ENCODE peak calls at places on chromosomes 12 and 14, in ten cellular contexts. One of them, this sample, is unnamed.

GRCh38 chr12:96985515-96986362 is 78.7 kb downstream of the NEDD1 start:
- DNase-seq in HS-27A: no peak
- DNase-seq in retinal pigment epithelial cell: no peak
- DNase-seq in HEK293T: peak; percentile 68
- DNase-seq in A549: peak; percentile 19
- DNase-seq in GM20000: peak; percentile 79
- DNase-seq in caudate nucleus: no peak
- DNase-seq in activated naive CD4-positive, alpha-beta T cell: no peak
- DNase-seq in activated CD4-positive, alpha-beta T cell treated with anti-CD3 and anti-CD28 coated beads for 4 hours: peak; percentile 33
- DNase-seq in endodermal cell: peak; percentile 89
- DNase-seq in this sample: no peak

GRCh38 chr14:91021115-91021514 is 39.3 kb downstream of the RPS6KA5 start:
- DNase-seq in HS-27A: no peak
- DNase-seq in retinal pigment epithelial cell: no peak
- DNase-seq in HEK293T: no peak
- DNase-seq in A549: no peak
- DNase-seq in GM20000: no peak
- DNase-seq in caudate nucleus: no peak
- DNase-seq in activated naive CD4-positive, alpha-beta T cell: no peak
- DNase-seq in activated CD4-positive, alpha-beta T cell treated with anti-CD3 and anti-CD28 coated beads for 4 hours: no peak
- DNase-seq in endodermal cell: no peak
- DNase-seq in this sample: no peak

GRCh38 chr14:58667900-58668299 is 30.1 kb downstream of the DACT1 start:
- DNase-seq in HS-27A: no peak
- DNase-seq in retinal pigment epithelial cell: no peak
- DNase-seq in HEK293T: no peak
- DNase-seq in A549: no peak
- DNase-seq in GM20000: no peak
- DNase-seq in caudate nucleus: no peak
- DNase-seq in activated naive CD4-positive, alpha-beta T cell: no peak
- DNase-seq in activated CD4-positive, alpha-beta T cell treated with anti-CD3 and anti-CD28 coated beads for 4 hours: no peak
- DNase-seq in endodermal cell: no peak
- DNase-seq in this sample: no peak

GRCh38 chr12:64180951-64181350 is 41.1 kb downstream of the KICS2 start:
- DNase-seq in HS-27A: peak; percentile 42
- DNase-seq in retinal pigment epithelial cell: no peak
- DNase-seq in HEK293T: no peak
- DNase-seq in A549: no peak
- DNase-seq in GM20000: no peak
- DNase-seq in caudate nucleus: no peak
- DNase-seq in activated naive CD4-positive, alpha-beta T cell: no peak
- DNase-seq in activated CD4-positive, alpha-beta T cell treated with anti-CD3 and anti-CD28 coated beads for 4 hours: no peak
- DNase-seq in endodermal cell: no peak
- DNase-seq in this sample: no peak

GRCh38 chr12:8603858-8604257 is 8.8 kb downstream of the AICDA start:
- DNase-seq in HS-27A: no peak
- DNase-seq in retinal pigment epithelial cell: no peak
- DNase-seq in HEK293T: peak; percentile 16
- DNase-seq in A549: peak; percentile 28
- DNase-seq in GM20000: no peak
- DNase-seq in caudate nucleus: no peak
- DNase-seq in activated naive CD4-positive, alpha-beta T cell: no peak
- DNase-seq in activated CD4-positive, alpha-beta T cell treated with anti-CD3 and anti-CD28 coated beads for 4 hours: no peak
- DNase-seq in endodermal cell: peak; percentile 62
- DNase-seq in this sample: no peak

GRCh38 chr12:19431407-19432308 is 7.6 kb upstream of the AEBP2 start:
- DNase-seq in HS-27A: peak; percentile 35
- DNase-seq in retinal pigment epithelial cell: peak; percentile 68
- DNase-seq in HEK293T: no peak
- DNase-seq in A549: no peak
- DNase-seq in GM20000: peak; percentile 40
- DNase-seq in caudate nucleus: no peak
- DNase-seq in activated naive CD4-positive, alpha-beta T cell: no peak
- DNase-seq in activated CD4-positive, alpha-beta T cell treated with anti-CD3 and anti-CD28 coated beads for 4 hours: peak; percentile 7
- DNase-seq in endodermal cell: peak; percentile 58
- DNase-seq in this sample: no peak

GRCh38 chr12:123892853-123893252 is 79.8 kb downstream of the CCDC92 start:
- DNase-seq in HS-27A: no peak
- DNase-seq in retinal pigment epithelial cell: no peak
- DNase-seq in HEK293T: no peak
- DNase-seq in A549: no peak
- DNase-seq in GM20000: no peak
- DNase-seq in caudate nucleus: no peak
- DNase-seq in activated naive CD4-positive, alpha-beta T cell: no peak
- DNase-seq in activated CD4-positive, alpha-beta T cell treated with anti-CD3 and anti-CD28 coated beads for 4 hours: no peak
- DNase-seq in endodermal cell: no peak
- DNase-seq in this sample: no peak

GRCh38 chr12:105974738-105975137 is 164.0 kb downstream of the NUAK1 start:
- DNase-seq in HS-27A: no peak
- DNase-seq in retinal pigment epithelial cell: no peak
- DNase-seq in HEK293T: no peak
- DNase-seq in A549: no peak
- DNase-seq in GM20000: no peak
- DNase-seq in caudate nucleus: no peak
- DNase-seq in activated naive CD4-positive, alpha-beta T cell: no peak
- DNase-seq in activated CD4-positive, alpha-beta T cell treated with anti-CD3 and anti-CD28 coated beads for 4 hours: no peak
- DNase-seq in endodermal cell: no peak
- DNase-seq in this sample: no peak

GRCh38 chr12:93467351-93468007 is at the start of gene MRPL42:
- DNase-seq in HS-27A: peak; percentile 84
- DNase-seq in retinal pigment epithelial cell: peak; percentile 43
- DNase-seq in HEK293T: peak; percentile 88
- DNase-seq in A549: peak; percentile 84
- DNase-seq in GM20000: peak; percentile 79
- DNase-seq in caudate nucleus: peak; percentile 78
- DNase-seq in activated naive CD4-positive, alpha-beta T cell: peak; percentile 77
- DNase-seq in activated CD4-positive, alpha-beta T cell treated with anti-CD3 and anti-CD28 coated beads for 4 hours: peak; percentile 83
- DNase-seq in endodermal cell: peak; percentile 99
- DNase-seq in this sample: peak; percentile 82

GRCh38 chr12:57236224-57236924 is 6.9 kb downstream of the SHMT2 start:
- DNase-seq in HS-27A: no peak
- DNase-seq in retinal pigment epithelial cell: no peak
- DNase-seq in HEK293T: no peak
- DNase-seq in A549: no peak
- DNase-seq in GM20000: peak; percentile 15
- DNase-seq in caudate nucleus: no peak
- DNase-seq in activated naive CD4-positive, alpha-beta T cell: no peak
- DNase-seq in activated CD4-positive, alpha-beta T cell treated with anti-CD3 and anti-CD28 coated beads for 4 hours: no peak
- DNase-seq in endodermal cell: peak; percentile 89
- DNase-seq in this sample: no peak

GRCh38 chr14:91047174-91047753 is 13.2 kb downstream of the RPS6KA5 start:
- DNase-seq in HS-27A: no peak
- DNase-seq in retinal pigment epithelial cell: no peak
- DNase-seq in HEK293T: no peak
- DNase-seq in A549: no peak
- DNase-seq in GM20000: no peak
- DNase-seq in caudate nucleus: no peak
- DNase-seq in activated naive CD4-positive, alpha-beta T cell: no peak
- DNase-seq in activated CD4-positive, alpha-beta T cell treated with anti-CD3 and anti-CD28 coated beads for 4 hours: no peak
- DNase-seq in endodermal cell: no peak
- DNase-seq in this sample: no peak

GRCh38 chr14:26191123-26191522 is 406.7 kb downstream of the NOVA1 start:
- DNase-seq in HS-27A: no peak
- DNase-seq in retinal pigment epithelial cell: no peak
- DNase-seq in HEK293T: peak; percentile 13
- DNase-seq in A549: no peak
- DNase-seq in GM20000: no peak
- DNase-seq in caudate nucleus: no peak
- DNase-seq in activated naive CD4-positive, alpha-beta T cell: no peak
- DNase-seq in activated CD4-positive, alpha-beta T cell treated with anti-CD3 and anti-CD28 coated beads for 4 hours: no peak
- DNase-seq in endodermal cell: no peak
- DNase-seq in this sample: no peak

GRCh38 chr14:24286996-24287395 is 12.6 kb downstream of the DHRS1 start:
- DNase-seq in HS-27A: no peak
- DNase-seq in retinal pigment epithelial cell: no peak
- DNase-seq in HEK293T: no peak
- DNase-seq in A549: no peak
- DNase-seq in GM20000: no peak
- DNase-seq in caudate nucleus: no peak
- DNase-seq in activated naive CD4-positive, alpha-beta T cell: no peak
- DNase-seq in activated CD4-positive, alpha-beta T cell treated with anti-CD3 and anti-CD28 coated beads for 4 hours: no peak
- DNase-seq in endodermal cell: no peak
- DNase-seq in this sample: no peak

GRCh38 chr14:24818054-24818822 is 184.2 kb upstream of the GZMB start:
- DNase-seq in HS-27A: no peak
- DNase-seq in retinal pigment epithelial cell: no peak
- DNase-seq in HEK293T: peak; percentile 12
- DNase-seq in A549: no peak
- DNase-seq in GM20000: no peak
- DNase-seq in caudate nucleus: no peak
- DNase-seq in activated naive CD4-positive, alpha-beta T cell: no peak
- DNase-seq in activated CD4-positive, alpha-beta T cell treated with anti-CD3 and anti-CD28 coated beads for 4 hours: no peak
- DNase-seq in endodermal cell: no peak
- DNase-seq in this sample: no peak

GRCh38 chr14:97456958-97457357 is 659.8 kb downstream of the VRK1 start:
- DNase-seq in HS-27A: no peak
- DNase-seq in retinal pigment epithelial cell: no peak
- DNase-seq in HEK293T: no peak
- DNase-seq in A549: no peak
- DNase-seq in GM20000: no peak
- DNase-seq in caudate nucleus: no peak
- DNase-seq in activated naive CD4-positive, alpha-beta T cell: peak; percentile 26
- DNase-seq in activated CD4-positive, alpha-beta T cell treated with anti-CD3 and anti-CD28 coated beads for 4 hours: peak; percentile 78
- DNase-seq in endodermal cell: no peak
- DNase-seq in this sample: peak; percentile 53

GRCh38 chr12:118402251-118402650 is 25.9 kb downstream of the SUDS3 start:
- DNase-seq in HS-27A: no peak
- DNase-seq in retinal pigment epithelial cell: no peak
- DNase-seq in HEK293T: no peak
- DNase-seq in A549: no peak
- DNase-seq in GM20000: no peak
- DNase-seq in caudate nucleus: no peak
- DNase-seq in activated naive CD4-positive, alpha-beta T cell: no peak
- DNase-seq in activated CD4-positive, alpha-beta T cell treated with anti-CD3 and anti-CD28 coated beads for 4 hours: no peak
- DNase-seq in endodermal cell: no peak
- DNase-seq in this sample: no peak

GRCh38 chr12:109466305-109466704 is 10.8 kb downstream of the KCTD10 start:
- DNase-seq in HS-27A: no peak
- DNase-seq in retinal pigment epithelial cell: no peak
- DNase-seq in HEK293T: no peak
- DNase-seq in A549: no peak
- DNase-seq in GM20000: no peak
- DNase-seq in caudate nucleus: no peak
- DNase-seq in activated naive CD4-positive, alpha-beta T cell: no peak
- DNase-seq in activated CD4-positive, alpha-beta T cell treated with anti-CD3 and anti-CD28 coated beads for 4 hours: no peak
- DNase-seq in endodermal cell: no peak
- DNase-seq in this sample: no peak

GRCh38 chr14:54259821-54260220 is 137.0 kb upstream of the CDKN3 start:
- DNase-seq in HS-27A: no peak
- DNase-seq in retinal pigment epithelial cell: no peak
- DNase-seq in HEK293T: no peak
- DNase-seq in A549: no peak
- DNase-seq in GM20000: no peak
- DNase-seq in caudate nucleus: no peak
- DNase-seq in activated naive CD4-positive, alpha-beta T cell: no peak
- DNase-seq in activated CD4-positive, alpha-beta T cell treated with anti-CD3 and anti-CD28 coated beads for 4 hours: no peak
- DNase-seq in endodermal cell: no peak
- DNase-seq in this sample: no peak

GRCh38 chr12:12465522-12465921 is 97.1 kb downstream of the DUSP16 start:
- DNase-seq in HS-27A: no peak
- DNase-seq in retinal pigment epithelial cell: no peak
- DNase-seq in HEK293T: no peak
- DNase-seq in A549: no peak
- DNase-seq in GM20000: no peak
- DNase-seq in caudate nucleus: no peak
- DNase-seq in activated naive CD4-positive, alpha-beta T cell: no peak
- DNase-seq in activated CD4-positive, alpha-beta T cell treated with anti-CD3 and anti-CD28 coated beads for 4 hours: no peak
- DNase-seq in endodermal cell: no peak
- DNase-seq in this sample: no peak

GRCh38 chr12:110745632-110746284 is 3.1 kb upstream of the PPP1CC start:
- DNase-seq in HS-27A: no peak
- DNase-seq in retinal pigment epithelial cell: no peak
- DNase-seq in HEK293T: no peak
- DNase-seq in A549: no peak
- DNase-seq in GM20000: no peak
- DNase-seq in caudate nucleus: no peak
- DNase-seq in activated naive CD4-positive, alpha-beta T cell: no peak
- DNase-seq in activated CD4-positive, alpha-beta T cell treated with anti-CD3 and anti-CD28 coated beads for 4 hours: no peak
- DNase-seq in endodermal cell: no peak
- DNase-seq in this sample: no peak

GRCh38 chr14:96797943-96798349 is 764 bp downstream of the VRK1 start:
- DNase-seq in HS-27A: no peak
- DNase-seq in retinal pigment epithelial cell: no peak
- DNase-seq in HEK293T: peak; percentile 11
- DNase-seq in A549: peak; percentile 9
- DNase-seq in GM20000: peak; percentile 41
- DNase-seq in caudate nucleus: no peak
- DNase-seq in activated naive CD4-positive, alpha-beta T cell: peak; percentile 15
- DNase-seq in activated CD4-positive, alpha-beta T cell treated with anti-CD3 and anti-CD28 coated beads for 4 hours: no peak
- DNase-seq in endodermal cell: no peak
- DNase-seq in this sample: no peak

GRCh38 chr12:47222960-47223847 is 143.4 kb upstream of the AMIGO2 start:
- DNase-seq in HS-27A: no peak
- DNase-seq in retinal pigment epithelial cell: no peak
- DNase-seq in HEK293T: no peak
- DNase-seq in A549: no peak
- DNase-seq in GM20000: no peak
- DNase-seq in caudate nucleus: no peak
- DNase-seq in activated naive CD4-positive, alpha-beta T cell: no peak
- DNase-seq in activated CD4-positive, alpha-beta T cell treated with anti-CD3 and anti-CD28 coated beads for 4 hours: no peak
- DNase-seq in endodermal cell: peak; percentile 91
- DNase-seq in this sample: no peak

GRCh38 chr12:113744802-113745395 is 221.2 kb downstream of the RBM19 start:
- DNase-seq in HS-27A: no peak
- DNase-seq in retinal pigment epithelial cell: no peak
- DNase-seq in HEK293T: no peak
- DNase-seq in A549: no peak
- DNase-seq in GM20000: no peak
- DNase-seq in caudate nucleus: no peak
- DNase-seq in activated naive CD4-positive, alpha-beta T cell: no peak
- DNase-seq in activated CD4-positive, alpha-beta T cell treated with anti-CD3 and anti-CD28 coated beads for 4 hours: no peak
- DNase-seq in endodermal cell: no peak
- DNase-seq in this sample: no peak

GRCh38 chr14:20683896-20684661 is at the start of gene RNASE4:
- DNase-seq in HS-27A: peak; percentile 89
- DNase-seq in retinal pigment epithelial cell: no peak
- DNase-seq in HEK293T: peak; percentile 50
- DNase-seq in A549: peak; percentile 71
- DNase-seq in GM20000: peak; percentile 75
- DNase-seq in caudate nucleus: peak; percentile 59
- DNase-seq in activated naive CD4-positive, alpha-beta T cell: peak; percentile 66
- DNase-seq in activated CD4-positive, alpha-beta T cell treated with anti-CD3 and anti-CD28 coated beads for 4 hours: peak; percentile 75
- DNase-seq in endodermal cell: peak; percentile 92
- DNase-seq in this sample: peak; percentile 83

GRCh38 chr12:1994429-1995143 is 9.7 kb downstream of the DCP1B start:
- DNase-seq in HS-27A: no peak
- DNase-seq in retinal pigment epithelial cell: no peak
- DNase-seq in HEK293T: no peak
- DNase-seq in A549: no peak
- DNase-seq in GM20000: no peak
- DNase-seq in caudate nucleus: no peak
- DNase-seq in activated naive CD4-positive, alpha-beta T cell: no peak
- DNase-seq in activated CD4-positive, alpha-beta T cell treated with anti-CD3 and anti-CD28 coated beads for 4 hours: no peak
- DNase-seq in endodermal cell: no peak
- DNase-seq in this sample: peak; percentile 44

GRCh38 chr12:1213205-1213604 is 222.2 kb downstream of the ERC1 start:
- DNase-seq in HS-27A: no peak
- DNase-seq in retinal pigment epithelial cell: no peak
- DNase-seq in HEK293T: no peak
- DNase-seq in A549: no peak
- DNase-seq in GM20000: no peak
- DNase-seq in caudate nucleus: no peak
- DNase-seq in activated naive CD4-positive, alpha-beta T cell: no peak
- DNase-seq in activated CD4-positive, alpha-beta T cell treated with anti-CD3 and anti-CD28 coated beads for 4 hours: no peak
- DNase-seq in endodermal cell: no peak
- DNase-seq in this sample: no peak

GRCh38 chr14:29805415-29806123 is 122.1 kb downstream of the PRKD1 start:
- DNase-seq in HS-27A: peak; percentile 57
- DNase-seq in retinal pigment epithelial cell: peak; percentile 89
- DNase-seq in HEK293T: peak; percentile 31
- DNase-seq in A549: no peak
- DNase-seq in GM20000: no peak
- DNase-seq in caudate nucleus: no peak
- DNase-seq in activated naive CD4-positive, alpha-beta T cell: no peak
- DNase-seq in activated CD4-positive, alpha-beta T cell treated with anti-CD3 and anti-CD28 coated beads for 4 hours: no peak
- DNase-seq in endodermal cell: no peak
- DNase-seq in this sample: no peak

GRCh38 chr14:81521356-81521755 is 12.3 kb downstream of the SEL1L start:
- DNase-seq in HS-27A: no peak
- DNase-seq in retinal pigment epithelial cell: no peak
- DNase-seq in HEK293T: no peak
- DNase-seq in A549: no peak
- DNase-seq in GM20000: no peak
- DNase-seq in caudate nucleus: no peak
- DNase-seq in activated naive CD4-positive, alpha-beta T cell: no peak
- DNase-seq in activated CD4-positive, alpha-beta T cell treated with anti-CD3 and anti-CD28 coated beads for 4 hours: no peak
- DNase-seq in endodermal cell: no peak
- DNase-seq in this sample: no peak